ENCODE peak calls at places on chromosomes 5 and 9, in six cellular contexts. One of them, this sample, is unnamed.

GRCh38 chr9:93207326-93207814 is 23.4 kb downstream of the WNK2 start:
- DNase-seq in PC-9: no peak
- DNase-seq in left lung: peak
- DNase-seq in testis: peak
- DNase-seq in heart right ventricle: peak
- DNase-seq in stomach: no peak
- DNase-seq in this sample: peak

GRCh38 chr9:116686693-116687073 is 422 bp upstream of the TRIM32 start:
- DNase-seq in heart right ventricle: no peak
- DNase-seq in left lung: no peak
- DNase-seq in testis: no peak
- DNase-seq in PC-9: no peak
- DNase-seq in stomach: no peak
- DNase-seq in this sample: no peak

GRCh38 chr5:111070272-111071134 is 1.0 kb upstream of the TSLP start:
- DNase-seq in testis: peak
- DNase-seq in left lung: peak
- DNase-seq in stomach: peak
- DNase-seq in heart right ventricle: peak
- DNase-seq in PC-9: no peak
- DNase-seq in this sample: no peak

GRCh38 chr5:3310551-3311340 is 284.9 kb upstream of the IRX1 start:
- DNase-seq in PC-9: peak
- DNase-seq in testis: peak
- DNase-seq in heart right ventricle: no peak
- DNase-seq in left lung: no peak
- DNase-seq in stomach: no peak
- DNase-seq in this sample: no peak

GRCh38 chr9:134688231-134688630 is 46.6 kb downstream of the COL5A1 start:
- DNase-seq in testis: no peak
- DNase-seq in PC-9: no peak
- DNase-seq in stomach: no peak
- DNase-seq in left lung: peak
- DNase-seq in heart right ventricle: no peak
- DNase-seq in this sample: peak

GRCh38 chr9:6024035-6024554 is 8.7 kb upstream of the RANBP6 start:
- DNase-seq in stomach: no peak
- DNase-seq in heart right ventricle: no peak
- DNase-seq in PC-9: no peak
- DNase-seq in testis: no peak
- DNase-seq in left lung: no peak
- DNase-seq in this sample: no peak

GRCh38 chr9:69645488-69645887 is 26.7 kb downstream of the APBA1 start:
- DNase-seq in left lung: peak
- DNase-seq in testis: no peak
- DNase-seq in heart right ventricle: no peak
- DNase-seq in PC-9: peak
- DNase-seq in stomach: peak
- DNase-seq in this sample: no peak

GRCh38 chr9:94779693-94780290 is 53.3 kb downstream of the AOPEP start:
- DNase-seq in testis: no peak
- DNase-seq in heart right ventricle: no peak
- DNase-seq in PC-9: no peak
- DNase-seq in left lung: no peak
- DNase-seq in stomach: no peak
- DNase-seq in this sample: no peak

GRCh38 chr5:138716456-138716924 is 36.7 kb upstream of the CTNNA1 start:
- DNase-seq in stomach: no peak
- DNase-seq in PC-9: peak
- DNase-seq in left lung: no peak
- DNase-seq in testis: no peak
- DNase-seq in heart right ventricle: no peak
- DNase-seq in this sample: no peak

GRCh38 chr5:160520609-160521391 is 99.1 kb downstream of the PTTG1 start:
- DNase-seq in stomach: no peak
- DNase-seq in PC-9: no peak
- DNase-seq in left lung: no peak
- DNase-seq in testis: peak
- DNase-seq in heart right ventricle: no peak
- DNase-seq in this sample: no peak

GRCh38 chr5:124741711-124742496 is 4.5 kb downstream of the ZNF608 start:
- DNase-seq in stomach: peak
- DNase-seq in PC-9: peak
- DNase-seq in left lung: no peak
- DNase-seq in heart right ventricle: no peak
- DNase-seq in testis: peak
- DNase-seq in this sample: peak

GRCh38 chr5:38422622-38423021 is 133.8 kb downstream of the LIFR start:
- DNase-seq in left lung: no peak
- DNase-seq in stomach: no peak
- DNase-seq in testis: no peak
- DNase-seq in PC-9: no peak
- DNase-seq in heart right ventricle: no peak
- DNase-seq in this sample: no peak

GRCh38 chr5:61299254-61299653 is 32.8 kb upstream of the ZSWIM6 start:
- DNase-seq in stomach: no peak
- DNase-seq in left lung: no peak
- DNase-seq in PC-9: no peak
- DNase-seq in testis: no peak
- DNase-seq in heart right ventricle: no peak
- DNase-seq in this sample: no peak

GRCh38 chr9:126694206-126695081 is 80.7 kb downstream of the LMX1B start:
- DNase-seq in testis: no peak
- DNase-seq in stomach: no peak
- DNase-seq in left lung: no peak
- DNase-seq in PC-9: no peak
- DNase-seq in heart right ventricle: no peak
- DNase-seq in this sample: peak

GRCh38 chr9:96550659-96551058 is 69.0 kb downstream of the CDC14B start:
- DNase-seq in testis: no peak
- DNase-seq in PC-9: no peak
- DNase-seq in left lung: no peak
- DNase-seq in stomach: no peak
- DNase-seq in heart right ventricle: no peak
- DNase-seq in this sample: no peak

GRCh38 chr5:93273176-93273575 is 307.8 kb downstream of the NR2F1-AS1 start:
- DNase-seq in stomach: no peak
- DNase-seq in PC-9: peak
- DNase-seq in testis: no peak
- DNase-seq in left lung: no peak
- DNase-seq in heart right ventricle: no peak
- DNase-seq in this sample: no peak

GRCh38 chr9:89491688-89492087 is 6.2 kb downstream of the SEMA4D start:
- DNase-seq in PC-9: no peak
- DNase-seq in stomach: peak
- DNase-seq in testis: no peak
- DNase-seq in left lung: no peak
- DNase-seq in heart right ventricle: no peak
- DNase-seq in this sample: no peak

GRCh38 chr5:157378509-157378908 is 81.5 kb upstream of the NIPAL4 start:
- DNase-seq in PC-9: no peak
- DNase-seq in heart right ventricle: no peak
- DNase-seq in left lung: no peak
- DNase-seq in testis: no peak
- DNase-seq in stomach: no peak
- DNase-seq in this sample: no peak

GRCh38 chr9:86674475-86674874 is 272.8 kb downstream of the GAS1 start:
- DNase-seq in heart right ventricle: no peak
- DNase-seq in stomach: no peak
- DNase-seq in left lung: no peak
- DNase-seq in testis: no peak
- DNase-seq in PC-9: no peak
- DNase-seq in this sample: no peak

GRCh38 chr9:97873877-97874276 is 20.9 kb downstream of the FOXE1 start:
- DNase-seq in testis: no peak
- DNase-seq in PC-9: peak
- DNase-seq in heart right ventricle: no peak
- DNase-seq in stomach: no peak
- DNase-seq in left lung: no peak
- DNase-seq in this sample: no peak

GRCh38 chr5:40551706-40552557 is 127.8 kb upstream of the PTGER4 start:
- DNase-seq in stomach: no peak
- DNase-seq in PC-9: peak
- DNase-seq in heart right ventricle: no peak
- DNase-seq in left lung: no peak
- DNase-seq in testis: no peak
- DNase-seq in this sample: no peak

GRCh38 chr5:171264842-171265241 is 44.2 kb upstream of the TLX3 start:
- DNase-seq in left lung: no peak
- DNase-seq in stomach: no peak
- DNase-seq in heart right ventricle: no peak
- DNase-seq in PC-9: no peak
- DNase-seq in testis: no peak
- DNase-seq in this sample: no peak

DNA sequence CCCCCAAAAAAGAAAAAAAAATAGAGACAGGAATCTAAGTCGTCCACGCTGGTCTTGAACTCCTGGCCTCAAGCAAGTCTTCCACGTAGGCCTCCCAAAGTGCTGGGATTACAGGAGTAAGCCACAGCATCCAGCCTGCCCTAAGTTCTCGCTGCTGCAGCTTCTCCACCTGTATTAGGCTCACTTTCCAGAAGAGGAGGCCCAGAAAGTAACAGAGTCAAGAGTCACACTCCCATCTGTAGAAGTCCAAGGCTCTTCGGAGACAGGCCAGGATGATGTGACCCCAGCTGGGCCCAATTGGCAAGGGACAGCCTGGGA is 1.8 kb downstream of the EEIG1 start:
- DNase-seq in PC-9: no peak
- DNase-seq in testis: no peak
- DNase-seq in left lung: no peak
- DNase-seq in heart right ventricle: no peak
- DNase-seq in stomach: no peak
- DNase-seq in this sample: no peak
- H3K27ac ChIP-seq in PC-9: no peak
- H3K27ac ChIP-seq in testis: peak
- H3K27ac ChIP-seq in left lung: peak
- H3K27ac ChIP-seq in heart right ventricle: peak
- H3K27ac ChIP-seq in stomach: peak
- H3K27ac ChIP-seq in this sample: peak

GRCh38 chr5:123125953-123126352 is 36.9 kb downstream of the PRDM6 start:
- DNase-seq in testis: no peak
- DNase-seq in stomach: no peak
- DNase-seq in left lung: no peak
- DNase-seq in PC-9: no peak
- DNase-seq in heart right ventricle: no peak
- DNase-seq in this sample: no peak

GRCh38 chr5:123120197-123120596 is 31.2 kb downstream of the PRDM6 start:
- DNase-seq in testis: no peak
- DNase-seq in heart right ventricle: no peak
- DNase-seq in PC-9: no peak
- DNase-seq in stomach: no peak
- DNase-seq in left lung: no peak
- DNase-seq in this sample: no peak

GRCh38 chr5:123125172-123125508 is 36.1 kb downstream of the PRDM6 start:
- DNase-seq in left lung: no peak
- DNase-seq in PC-9: peak
- DNase-seq in testis: no peak
- DNase-seq in heart right ventricle: no peak
- DNase-seq in stomach: no peak
- DNase-seq in this sample: no peak

GRCh38 chr5:123122273-123122672 is 33.2 kb downstream of the PRDM6 start:
- DNase-seq in stomach: no peak
- DNase-seq in testis: no peak
- DNase-seq in PC-9: no peak
- DNase-seq in left lung: no peak
- DNase-seq in heart right ventricle: no peak
- DNase-seq in this sample: no peak

DNA sequence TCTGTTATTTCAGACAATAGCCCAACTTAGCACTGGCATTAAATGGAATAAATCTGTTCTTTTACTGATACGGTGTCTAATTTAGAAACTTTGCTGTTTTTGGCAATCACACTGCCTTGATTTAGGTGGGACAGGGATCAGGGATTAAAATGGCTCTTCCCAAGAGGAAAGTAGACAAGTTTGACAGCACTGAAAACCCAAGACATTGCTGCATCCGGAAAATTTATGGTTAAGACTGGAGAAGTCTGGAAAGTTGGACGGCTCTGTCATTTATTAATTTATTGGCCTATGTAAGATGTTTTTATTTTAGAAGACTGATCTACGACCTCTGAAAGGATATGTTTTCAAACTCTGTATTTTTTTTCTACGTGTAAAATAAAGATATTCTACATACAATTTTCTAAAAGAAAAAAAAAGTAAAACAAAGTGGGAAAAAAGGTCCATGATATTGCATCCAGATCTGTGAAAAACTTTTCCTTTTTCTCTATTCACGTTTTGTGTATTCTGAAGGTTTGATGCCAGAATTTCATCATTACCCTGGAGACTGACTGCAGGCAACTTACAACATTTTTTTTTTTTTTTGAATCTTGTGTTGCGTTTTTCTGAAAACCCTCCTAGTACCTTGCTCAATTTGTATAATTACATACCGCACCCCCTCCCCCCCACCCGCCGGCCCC is 35.6 kb downstream of the PRDM6 start:
- DNase-seq in stomach: no peak
- DNase-seq in heart right ventricle: no peak
- DNase-seq in testis: no peak
- DNase-seq in left lung: no peak
- DNase-seq in PC-9: no peak
- DNase-seq in this sample: no peak
- H3K27ac ChIP-seq in stomach: no peak
- H3K27ac ChIP-seq in heart right ventricle: no peak
- H3K27ac ChIP-seq in testis: no peak
- H3K27ac ChIP-seq in left lung: peak
- H3K27ac ChIP-seq in PC-9: no peak
- H3K27ac ChIP-seq in this sample: no peak

GRCh38 chr5:121962347-121962670 is 534 bp downstream of the SRFBP1 start:
- DNase-seq in stomach: no peak
- DNase-seq in heart right ventricle: no peak
- DNase-seq in left lung: no peak
- DNase-seq in testis: no peak
- DNase-seq in PC-9: no peak
- DNase-seq in this sample: no peak
- H3K27ac ChIP-seq in stomach: peak
- H3K27ac ChIP-seq in heart right ventricle: peak
- H3K27ac ChIP-seq in left lung: peak
- H3K27ac ChIP-seq in testis: peak
- H3K27ac ChIP-seq in PC-9: peak
- H3K27ac ChIP-seq in this sample: no peak

DNA sequence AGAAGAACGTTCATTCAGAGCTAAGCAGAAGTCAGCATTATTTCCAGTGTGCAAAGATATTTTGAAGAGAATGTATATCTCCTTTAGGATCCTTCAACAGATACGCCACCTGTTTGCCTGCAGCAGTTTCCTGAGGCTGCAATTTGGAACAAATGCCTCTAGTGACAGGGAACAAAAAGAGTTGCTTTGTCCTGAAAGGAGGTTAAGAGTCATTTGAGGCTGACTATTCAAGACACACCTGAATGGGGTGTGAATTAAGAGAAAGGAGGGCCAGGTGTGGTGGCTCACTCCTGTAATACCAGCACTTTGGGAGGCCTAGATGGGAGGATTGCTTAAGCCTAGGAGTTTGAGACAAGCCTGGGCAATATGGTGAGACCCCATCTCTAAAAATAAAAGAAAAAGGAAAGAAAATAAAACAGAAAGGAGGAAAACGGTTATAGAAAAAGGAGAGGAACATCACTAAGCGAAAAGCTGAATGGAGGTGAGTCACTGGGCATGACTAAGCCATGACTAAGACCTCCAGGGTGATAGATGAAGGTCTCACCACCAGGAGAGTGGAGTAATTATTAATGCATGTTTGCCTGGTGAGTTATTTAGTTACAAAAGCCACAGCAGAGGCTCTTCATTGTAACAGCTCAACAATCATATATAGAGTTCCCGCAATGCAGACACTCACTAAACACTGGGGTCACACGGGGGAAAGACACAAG is 255.2 kb upstream of the TNC start:
- DNase-seq in PC-9: peak
- DNase-seq in testis: no peak
- DNase-seq in heart right ventricle: no peak
- DNase-seq in left lung: no peak
- DNase-seq in stomach: peak
- DNase-seq in this sample: no peak
- H3K27ac ChIP-seq in PC-9: peak
- H3K27ac ChIP-seq in testis: no peak
- H3K27ac ChIP-seq in heart right ventricle: no peak
- H3K27ac ChIP-seq in left lung: no peak
- H3K27ac ChIP-seq in stomach: peak
- H3K27ac ChIP-seq in this sample: no peak